ENCODE peak calls at places on chromosomes 1 and 21, in five cellular contexts. One of them, this sample, is unnamed.

GRCh38 chr1:89465201-89465600 is 59.4 kb upstream of the LRRC8B start:
- DNase-seq in K562: no peak
- DNase-seq in IMR-90: no peak
- DNase-seq in uterus: no peak
- DNase-seq in body of pancreas: no peak
- DNase-seq in this sample: no peak

GRCh38 chr1:167934407-167935251 is 1.9 kb upstream of the DCAF6 start:
- DNase-seq in K562: no peak
- DNase-seq in IMR-90: peak; percentile 65
- DNase-seq in uterus: no peak
- DNase-seq in body of pancreas: no peak
- DNase-seq in this sample: no peak

GRCh38 chr1:185279571-185279970 is 37.5 kb downstream of the IVNS1ABP start:
- DNase-seq in K562: no peak
- DNase-seq in IMR-90: peak; percentile 66
- DNase-seq in uterus: no peak
- DNase-seq in body of pancreas: no peak
- DNase-seq in this sample: no peak

GRCh38 chr1:30419831-30420230 is 303.6 kb downstream of the MATN1 start:
- DNase-seq in K562: no peak
- DNase-seq in IMR-90: no peak
- DNase-seq in uterus: no peak
- DNase-seq in body of pancreas: no peak
- DNase-seq in this sample: no peak

GRCh38 chr1:116986531-116987255 is 14.9 kb upstream of the CD101 start:
- DNase-seq in K562: peak; percentile 48
- DNase-seq in IMR-90: no peak
- DNase-seq in uterus: no peak
- DNase-seq in body of pancreas: no peak
- DNase-seq in this sample: no peak

GRCh38 chr1:165899461-165899941 is 72.1 kb downstream of the UCK2 start:
- DNase-seq in K562: no peak
- DNase-seq in IMR-90: peak; percentile 23
- DNase-seq in uterus: no peak
- DNase-seq in body of pancreas: no peak
- DNase-seq in this sample: no peak

GRCh38 chr1:41241748-41242644 is at the start of gene SCMH1:
- DNase-seq in K562: peak; percentile 89
- DNase-seq in IMR-90: peak; percentile 12
- DNase-seq in uterus: peak; percentile 53
- DNase-seq in body of pancreas: peak; percentile 48
- DNase-seq in this sample: peak; percentile 52

GRCh38 chr1:6274622-6275139 is 13.8 kb upstream of the GPR153 start:
- DNase-seq in K562: no peak
- DNase-seq in IMR-90: no peak
- DNase-seq in uterus: no peak
- DNase-seq in body of pancreas: no peak
- DNase-seq in this sample: no peak

GRCh38 chr1:224592636-224593579 is 23.2 kb upstream of the CNIH3 start:
- DNase-seq in K562: no peak
- DNase-seq in IMR-90: peak; percentile 88
- DNase-seq in uterus: no peak
- DNase-seq in body of pancreas: no peak
- DNase-seq in this sample: no peak

GRCh38 chr21:45372732-45373355 is 32.1 kb upstream of the COL18A1 start:
- DNase-seq in K562: no peak
- DNase-seq in IMR-90: peak; percentile 22
- DNase-seq in uterus: no peak
- DNase-seq in body of pancreas: no peak
- DNase-seq in this sample: no peak

GRCh38 chr1:231993968-231994455 is 367.4 kb downstream of the DISC1 start:
- DNase-seq in K562: no peak
- DNase-seq in IMR-90: no peak
- DNase-seq in uterus: no peak
- DNase-seq in body of pancreas: no peak
- DNase-seq in this sample: no peak

GRCh38 chr1:111154021-111154999 is 14.3 kb downstream of the CEPT1 start:
- DNase-seq in K562: no peak
- DNase-seq in IMR-90: no peak
- DNase-seq in uterus: no peak
- DNase-seq in body of pancreas: no peak
- DNase-seq in this sample: no peak

GRCh38 chr1:21626921-21627339 is 42.2 kb downstream of the RAP1GAP start:
- DNase-seq in K562: no peak
- DNase-seq in IMR-90: no peak
- DNase-seq in uterus: no peak
- DNase-seq in body of pancreas: no peak
- DNase-seq in this sample: no peak

GRCh38 chr1:94115254-94115899 is 5.6 kb downstream of the ABCA4 start:
- DNase-seq in K562: no peak
- DNase-seq in IMR-90: no peak
- DNase-seq in uterus: no peak
- DNase-seq in body of pancreas: no peak
- DNase-seq in this sample: no peak

GRCh38 chr1:9891207-9891606 is 18.9 kb downstream of the CTNNBIP1 start:
- DNase-seq in K562: no peak
- DNase-seq in IMR-90: peak; percentile 26
- DNase-seq in uterus: no peak
- DNase-seq in body of pancreas: no peak
- DNase-seq in this sample: peak; percentile 34

GRCh38 chr1:8096105-8097011 is 70.2 kb upstream of the ERRFI1 start:
- DNase-seq in K562: no peak
- DNase-seq in IMR-90: peak; percentile 85
- DNase-seq in uterus: no peak
- DNase-seq in body of pancreas: no peak
- DNase-seq in this sample: no peak

GRCh38 chr1:116574581-116575291 is 3.9 kb upstream of the CD58 start:
- DNase-seq in K562: peak; percentile 85
- DNase-seq in IMR-90: peak; percentile 65
- DNase-seq in uterus: peak; percentile 63
- DNase-seq in body of pancreas: peak; percentile 72
- DNase-seq in this sample: no peak

DNA sequence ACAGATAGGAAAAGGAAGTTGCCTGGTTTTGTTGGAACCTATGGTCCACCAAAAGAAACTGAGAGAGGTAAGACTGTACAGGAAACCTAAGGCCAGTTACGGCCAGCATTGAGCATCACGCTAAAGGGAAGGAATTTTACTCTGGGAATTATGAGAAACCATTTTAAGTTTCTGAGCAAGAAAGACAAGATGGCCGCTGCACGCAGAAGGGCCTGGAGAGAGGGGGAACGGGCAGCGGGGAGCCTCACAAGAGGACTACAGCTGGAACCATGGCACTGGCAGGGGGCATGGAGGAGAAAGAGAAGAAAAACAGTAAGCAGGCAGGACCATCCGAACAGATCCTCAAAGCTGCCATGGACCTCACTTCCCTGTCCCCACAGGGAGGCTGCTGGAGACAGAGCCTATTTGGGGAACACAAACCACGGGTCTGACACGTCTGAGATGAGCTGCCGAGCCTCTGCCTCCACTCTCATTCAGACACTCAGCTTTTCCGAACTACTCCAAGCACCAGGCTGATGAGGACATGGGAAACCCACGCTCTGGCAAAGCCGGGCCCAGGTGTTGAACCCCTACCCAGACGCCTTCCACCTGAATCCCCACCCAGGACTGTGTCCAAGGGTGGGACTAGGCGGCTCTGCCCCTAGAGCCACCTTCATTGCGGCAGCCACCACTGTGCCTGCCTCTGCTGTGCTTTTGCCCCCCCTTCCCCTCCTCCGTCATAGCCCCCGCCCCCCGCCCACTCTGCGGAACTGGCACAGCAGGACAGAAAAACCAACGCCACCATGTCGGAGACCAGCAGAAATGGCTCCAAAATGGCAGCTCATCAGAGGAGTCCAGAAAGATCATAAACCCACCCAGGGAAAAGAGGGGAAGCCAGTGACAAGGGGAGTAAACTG is 69.0 kb downstream of the CD46 start:
- DNase-seq in K562: no peak
- DNase-seq in IMR-90: no peak
- DNase-seq in uterus: no peak
- DNase-seq in body of pancreas: no peak
- DNase-seq in this sample: no peak
- TF ChIP-seq POLR2A in K562: no peak
- TF ChIP-seq POLR2A in IMR-90: no peak
- TF ChIP-seq POLR2A in uterus: no peak
- TF ChIP-seq POLR2A in body of pancreas: no peak
- TF ChIP-seq POLR2A in this sample: no peak

GRCh38 chr1:54403808-54404261 is 2.4 kb downstream of the SSBP3 start:
- DNase-seq in K562: peak; percentile 73
- DNase-seq in IMR-90: peak; percentile 84
- DNase-seq in uterus: no peak
- DNase-seq in body of pancreas: no peak
- DNase-seq in this sample: no peak
- H3K27ac ChIP-seq in K562: peak overlapping the region; percentile 37
- H3K27ac ChIP-seq in IMR-90: peak overlapping the region; percentile 53
- H3K27ac ChIP-seq in uterus: peak overlapping the region; percentile 96
- H3K27ac ChIP-seq in body of pancreas: no peak overlapping the region
- H3K27ac ChIP-seq in this sample: peak overlapping the region; percentile 20

GRCh38 chr1:182297312-182297711 is 94.3 kb downstream of the GLUL start:
- DNase-seq in K562: no peak
- DNase-seq in IMR-90: no peak
- DNase-seq in uterus: no peak
- DNase-seq in body of pancreas: no peak
- DNase-seq in this sample: no peak
- TF ChIP-seq POLR2A in K562: no peak
- TF ChIP-seq POLR2A in IMR-90: no peak
- TF ChIP-seq POLR2A in uterus: no peak
- TF ChIP-seq POLR2A in body of pancreas: no peak
- TF ChIP-seq POLR2A in this sample: no peak

GRCh38 chr1:155062702-155063411 is 683 bp upstream of the EFNA4 start:
- DNase-seq in K562: peak; percentile 85
- DNase-seq in IMR-90: peak; percentile 33
- DNase-seq in uterus: peak; percentile 59
- DNase-seq in body of pancreas: peak; percentile 69
- DNase-seq in this sample: peak; percentile 56

GRCh38 chr1:155063550-155064108 is at the start of gene EFNA4:
- DNase-seq in K562: peak; percentile 93
- DNase-seq in IMR-90: peak; percentile 80
- DNase-seq in uterus: peak; percentile 82
- DNase-seq in body of pancreas: peak; percentile 85
- DNase-seq in this sample: peak; percentile 85

GRCh38 chr1:155060736-155061135 is 2.8 kb upstream of the EFNA4 start:
- DNase-seq in K562: no peak
- DNase-seq in IMR-90: no peak
- DNase-seq in uterus: no peak
- DNase-seq in body of pancreas: no peak
- DNase-seq in this sample: no peak

GRCh38 chr1:155062151-155062686 is 1.3 kb upstream of the EFNA4 start:
- DNase-seq in K562: no peak
- DNase-seq in IMR-90: no peak
- DNase-seq in uterus: peak; percentile 38
- DNase-seq in body of pancreas: no peak
- DNase-seq in this sample: no peak

GRCh38 chr1:155061381-155062150 is 2.0 kb upstream of the EFNA4 start:
- DNase-seq in K562: peak; percentile 88
- DNase-seq in IMR-90: peak; percentile 78
- DNase-seq in uterus: peak; percentile 85
- DNase-seq in body of pancreas: peak; percentile 91
- DNase-seq in this sample: peak; percentile 89
- H3K27ac ChIP-seq in K562: no peak overlapping the region
- H3K27ac ChIP-seq in IMR-90: no peak overlapping the region
- H3K27ac ChIP-seq in uterus: no peak overlapping the region
- H3K27ac ChIP-seq in body of pancreas: no peak overlapping the region
- H3K27ac ChIP-seq in this sample: no peak overlapping the region

GRCh38 chr1:37692078-37692833 is at the start of gene CDCA8:
- DNase-seq in K562: peak; percentile 99
- DNase-seq in IMR-90: peak; percentile 97
- DNase-seq in uterus: peak; percentile 98
- DNase-seq in body of pancreas: peak; percentile 98
- DNase-seq in this sample: peak; percentile 98
- TF ChIP-seq POLR2A in K562: peak; percentile 98
- TF ChIP-seq POLR2A in IMR-90: peak; percentile 60
- TF ChIP-seq POLR2A in uterus: peak; percentile 40
- TF ChIP-seq POLR2A in body of pancreas: peak; percentile 34
- TF ChIP-seq POLR2A in this sample: peak; percentile 55

GRCh38 chr1:4083171-4084052 is 183.3 kb upstream of the C1orf174 start:
- DNase-seq in K562: no peak
- DNase-seq in IMR-90: no peak
- DNase-seq in uterus: no peak
- DNase-seq in body of pancreas: no peak
- DNase-seq in this sample: no peak
- H3K27ac ChIP-seq in K562: no peak overlapping the region
- H3K27ac ChIP-seq in IMR-90: no peak overlapping the region
- H3K27ac ChIP-seq in uterus: no peak overlapping the region
- H3K27ac ChIP-seq in body of pancreas: no peak overlapping the region
- H3K27ac ChIP-seq in this sample: no peak overlapping the region

DNA sequence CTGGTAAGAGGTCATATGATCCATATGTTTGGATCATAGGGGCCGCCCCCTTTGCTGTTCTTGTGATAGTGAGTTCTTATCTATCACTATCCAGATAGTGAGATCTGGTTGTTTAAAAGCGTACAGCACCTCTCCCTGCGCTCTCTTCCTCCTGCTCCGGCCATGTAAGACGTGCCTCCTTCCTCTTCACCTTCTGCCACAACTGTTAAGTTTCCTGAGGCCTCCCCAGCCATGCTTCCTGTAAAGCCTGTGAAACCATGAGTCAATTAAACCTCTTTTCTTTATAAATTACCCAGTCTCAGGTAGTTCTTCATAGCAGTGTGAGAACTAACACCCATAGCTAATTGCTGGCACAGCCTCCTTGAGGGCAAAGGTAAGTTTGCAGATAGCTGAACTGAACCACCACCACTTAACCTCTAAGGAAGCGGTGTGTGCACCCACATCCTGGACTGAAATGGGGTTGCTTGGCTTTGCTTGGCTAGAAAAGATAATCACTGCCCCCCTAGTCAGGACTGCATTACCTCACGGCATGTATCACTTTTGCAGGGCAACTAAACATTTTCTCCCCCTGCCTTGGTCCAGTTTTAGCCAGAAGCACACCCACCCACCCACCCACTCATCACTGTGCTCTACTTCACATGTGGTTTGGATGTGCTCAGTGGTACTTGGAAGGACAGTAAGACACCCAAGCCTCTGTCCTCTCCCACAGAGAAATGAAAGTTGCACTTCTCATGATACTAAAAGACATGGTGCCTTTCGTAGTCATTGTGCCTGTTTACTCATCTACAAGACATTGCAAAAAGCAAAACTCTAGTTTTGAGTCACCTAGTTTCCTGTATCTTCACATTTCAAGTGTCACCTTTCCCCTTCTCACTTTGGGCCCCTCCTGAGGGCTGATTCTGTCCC is 23.1 kb upstream of the PTAFR start:
- DNase-seq in K562: peak; percentile 10
- DNase-seq in IMR-90: no peak
- DNase-seq in uterus: no peak
- DNase-seq in body of pancreas: no peak
- DNase-seq in this sample: no peak
- TF ChIP-seq POLR2A in K562: no peak
- TF ChIP-seq POLR2A in IMR-90: no peak
- TF ChIP-seq POLR2A in uterus: no peak
- TF ChIP-seq POLR2A in body of pancreas: no peak
- TF ChIP-seq POLR2A in this sample: no peak

GRCh38 chr1:237012789-237013383 is 8.6 kb upstream of the MT1HL1 start:
- DNase-seq in K562: peak; percentile 67
- DNase-seq in IMR-90: no peak
- DNase-seq in uterus: peak; percentile 69
- DNase-seq in body of pancreas: peak; percentile 91
- DNase-seq in this sample: peak; percentile 92
- H3K27ac ChIP-seq in K562: peak overlapping the region; percentile 17
- H3K27ac ChIP-seq in IMR-90: no peak overlapping the region
- H3K27ac ChIP-seq in uterus: peak overlapping the region; percentile 39
- H3K27ac ChIP-seq in body of pancreas: peak overlapping the region; percentile 73
- H3K27ac ChIP-seq in this sample: peak overlapping the region; percentile 88